ENCODE peak calls at places on chromosomes 11 and 22, in ten cellular contexts. One of them, this sample, is unnamed. For H3K4me1 and H3K27me3, the result is how much of the 10 kb centered on the place peaks cover.

GRCh38 chr11:35192347-35192746 is 53.4 kb downstream of the CD44 start:
- DNase-seq in adrenal gland: no peak
- DNase-seq in GM23248: peak
- DNase-seq in CD8-positive, alpha-beta T cell: no peak
- DNase-seq in body of pancreas: peak
- DNase-seq in aorta: no peak
- DNase-seq in endodermal cell: no peak
- DNase-seq in cardiac muscle cell: peak
- DNase-seq in MM.1S: no peak
- DNase-seq in astrocyte: no peak
- DNase-seq in this sample: no peak

GRCh38 chr22:23180301-23180892 is at the start of gene BCR:
- DNase-seq in adrenal gland: peak
- DNase-seq in cardiac muscle cell: peak
- DNase-seq in MM.1S: peak
- DNase-seq in GM23248: peak
- DNase-seq in aorta: peak
- DNase-seq in astrocyte: peak
- DNase-seq in body of pancreas: peak
- DNase-seq in CD8-positive, alpha-beta T cell: peak
- DNase-seq in endodermal cell: peak
- DNase-seq in this sample: peak

GRCh38 chr22:49425356-49425755 is 402.3 kb downstream of the BRD1 start:
- DNase-seq in GM23248: no peak
- DNase-seq in cardiac muscle cell: no peak
- DNase-seq in endodermal cell: no peak
- DNase-seq in aorta: no peak
- DNase-seq in adrenal gland: no peak
- DNase-seq in astrocyte: no peak
- DNase-seq in CD8-positive, alpha-beta T cell: no peak
- DNase-seq in MM.1S: no peak
- DNase-seq in body of pancreas: no peak
- DNase-seq in this sample: no peak

GRCh38 chr11:42021919-42022318 is 562.5 kb upstream of the LRRC4C start:
- DNase-seq in adrenal gland: no peak
- DNase-seq in GM23248: no peak
- DNase-seq in aorta: no peak
- DNase-seq in astrocyte: no peak
- DNase-seq in cardiac muscle cell: no peak
- DNase-seq in body of pancreas: no peak
- DNase-seq in MM.1S: no peak
- DNase-seq in CD8-positive, alpha-beta T cell: no peak
- DNase-seq in endodermal cell: no peak
- DNase-seq in this sample: no peak

GRCh38 chr11:48101958-48102357 is 114.7 kb upstream of the OR4B1 start:
- DNase-seq in cardiac muscle cell: no peak
- DNase-seq in endodermal cell: no peak
- DNase-seq in body of pancreas: peak
- DNase-seq in MM.1S: no peak
- DNase-seq in GM23248: no peak
- DNase-seq in aorta: no peak
- DNase-seq in astrocyte: no peak
- DNase-seq in CD8-positive, alpha-beta T cell: no peak
- DNase-seq in adrenal gland: peak
- DNase-seq in this sample: no peak

GRCh38 chr11:4049006-4049405 is 45.6 kb upstream of the RRM1 start:
- DNase-seq in CD8-positive, alpha-beta T cell: no peak
- DNase-seq in astrocyte: no peak
- DNase-seq in MM.1S: no peak
- DNase-seq in aorta: no peak
- DNase-seq in cardiac muscle cell: no peak
- DNase-seq in adrenal gland: no peak
- DNase-seq in endodermal cell: no peak
- DNase-seq in GM23248: no peak
- DNase-seq in body of pancreas: no peak
- DNase-seq in this sample: no peak

GRCh38 chr11:30143098-30143705 is 87.6 kb upstream of the FSHB start:
- DNase-seq in astrocyte: no peak
- DNase-seq in CD8-positive, alpha-beta T cell: no peak
- DNase-seq in adrenal gland: no peak
- DNase-seq in aorta: no peak
- DNase-seq in MM.1S: peak
- DNase-seq in cardiac muscle cell: peak
- DNase-seq in endodermal cell: peak
- DNase-seq in GM23248: peak
- DNase-seq in body of pancreas: no peak
- DNase-seq in this sample: peak

GRCh38 chr11:80898910-80899309 is 1458.1 kb upstream of the TENM4 start:
- DNase-seq in body of pancreas: no peak
- DNase-seq in endodermal cell: no peak
- DNase-seq in CD8-positive, alpha-beta T cell: no peak
- DNase-seq in cardiac muscle cell: peak
- DNase-seq in astrocyte: no peak
- DNase-seq in adrenal gland: no peak
- DNase-seq in MM.1S: no peak
- DNase-seq in GM23248: no peak
- DNase-seq in aorta: no peak
- DNase-seq in this sample: no peak

GRCh38 chr11:9738700-9739099 is 74.8 kb downstream of the SWAP70 start:
- DNase-seq in MM.1S: no peak
- DNase-seq in CD8-positive, alpha-beta T cell: no peak
- DNase-seq in adrenal gland: no peak
- DNase-seq in body of pancreas: no peak
- DNase-seq in endodermal cell: no peak
- DNase-seq in GM23248: no peak
- DNase-seq in aorta: no peak
- DNase-seq in cardiac muscle cell: no peak
- DNase-seq in astrocyte: no peak
- DNase-seq in this sample: no peak

GRCh38 chr11:9735919-9736318 is 72.0 kb downstream of the SWAP70 start:
- DNase-seq in adrenal gland: no peak
- DNase-seq in GM23248: no peak
- DNase-seq in cardiac muscle cell: no peak
- DNase-seq in CD8-positive, alpha-beta T cell: no peak
- DNase-seq in endodermal cell: no peak
- DNase-seq in aorta: no peak
- DNase-seq in body of pancreas: no peak
- DNase-seq in MM.1S: no peak
- DNase-seq in astrocyte: no peak
- DNase-seq in this sample: no peak

GRCh38 chr11:9739108-9739507 is 75.2 kb downstream of the SWAP70 start:
- DNase-seq in GM23248: no peak
- DNase-seq in aorta: no peak
- DNase-seq in cardiac muscle cell: no peak
- DNase-seq in astrocyte: no peak
- DNase-seq in endodermal cell: no peak
- DNase-seq in MM.1S: no peak
- DNase-seq in body of pancreas: no peak
- DNase-seq in CD8-positive, alpha-beta T cell: no peak
- DNase-seq in adrenal gland: no peak
- DNase-seq in this sample: no peak

GRCh38 chr11:9736365-9736764 is 72.5 kb downstream of the SWAP70 start:
- DNase-seq in GM23248: no peak
- DNase-seq in endodermal cell: no peak
- DNase-seq in body of pancreas: no peak
- DNase-seq in adrenal gland: no peak
- DNase-seq in CD8-positive, alpha-beta T cell: no peak
- DNase-seq in MM.1S: no peak
- DNase-seq in cardiac muscle cell: no peak
- DNase-seq in aorta: no peak
- DNase-seq in astrocyte: no peak
- DNase-seq in this sample: no peak

GRCh38 chr11:9738126-9738525 is 74.2 kb downstream of the SWAP70 start:
- DNase-seq in GM23248: no peak
- DNase-seq in MM.1S: no peak
- DNase-seq in endodermal cell: no peak
- DNase-seq in CD8-positive, alpha-beta T cell: no peak
- DNase-seq in aorta: no peak
- DNase-seq in cardiac muscle cell: peak
- DNase-seq in adrenal gland: no peak
- DNase-seq in astrocyte: no peak
- DNase-seq in body of pancreas: no peak
- DNase-seq in this sample: no peak
- H3K27ac ChIP-seq in GM23248: no peak
- H3K27ac ChIP-seq in MM.1S: no peak
- H3K27ac ChIP-seq in endodermal cell: no peak
- H3K27ac ChIP-seq in CD8-positive, alpha-beta T cell: no peak
- H3K27ac ChIP-seq in aorta: no peak
- H3K27ac ChIP-seq in cardiac muscle cell: no peak
- H3K27ac ChIP-seq in adrenal gland: no peak
- H3K27ac ChIP-seq in astrocyte: no peak
- H3K27ac ChIP-seq in body of pancreas: peak
- H3K27ac ChIP-seq in this sample: no peak

GRCh38 chr11:100789500-100789899 is 102.4 kb downstream of the ARHGAP42 start:
- DNase-seq in body of pancreas: peak
- DNase-seq in cardiac muscle cell: no peak
- DNase-seq in astrocyte: peak
- DNase-seq in aorta: no peak
- DNase-seq in GM23248: no peak
- DNase-seq in adrenal gland: peak
- DNase-seq in MM.1S: no peak
- DNase-seq in endodermal cell: no peak
- DNase-seq in CD8-positive, alpha-beta T cell: no peak
- DNase-seq in this sample: no peak
- H3K4me1 ChIP-seq in body of pancreas: under half
- H3K4me1 ChIP-seq in cardiac muscle cell: half or more
- H3K4me1 ChIP-seq in astrocyte: under half
- H3K4me1 ChIP-seq in aorta: under half
- H3K4me1 ChIP-seq in GM23248: under half
- H3K4me1 ChIP-seq in adrenal gland: under half
- H3K4me1 ChIP-seq in MM.1S: under half
- H3K4me1 ChIP-seq in endodermal cell: under half
- H3K4me1 ChIP-seq in CD8-positive, alpha-beta T cell: under half
- H3K4me1 ChIP-seq in this sample: under half

GRCh38 chr11:6612008-6612815 is at the start of gene TAF10:
- DNase-seq in endodermal cell: peak
- DNase-seq in astrocyte: peak
- DNase-seq in CD8-positive, alpha-beta T cell: peak
- DNase-seq in MM.1S: peak
- DNase-seq in body of pancreas: peak
- DNase-seq in adrenal gland: peak
- DNase-seq in GM23248: peak
- DNase-seq in aorta: peak
- DNase-seq in cardiac muscle cell: peak
- DNase-seq in this sample: peak

GRCh38 chr11:6608726-6609501 is 3.1 kb downstream of the TAF10 start:
- DNase-seq in adrenal gland: no peak
- DNase-seq in CD8-positive, alpha-beta T cell: no peak
- DNase-seq in MM.1S: no peak
- DNase-seq in body of pancreas: no peak
- DNase-seq in aorta: peak
- DNase-seq in GM23248: no peak
- DNase-seq in endodermal cell: peak
- DNase-seq in cardiac muscle cell: no peak
- DNase-seq in astrocyte: no peak
- DNase-seq in this sample: no peak

GRCh38 chr11:6611092-6612007 is 666 bp downstream of the TAF10 start:
- DNase-seq in CD8-positive, alpha-beta T cell: peak
- DNase-seq in MM.1S: no peak
- DNase-seq in endodermal cell: peak
- DNase-seq in body of pancreas: peak
- DNase-seq in GM23248: peak
- DNase-seq in adrenal gland: peak
- DNase-seq in astrocyte: no peak
- DNase-seq in aorta: peak
- DNase-seq in cardiac muscle cell: peak
- DNase-seq in this sample: no peak

GRCh38 chr11:6609502-6610015 is 2.5 kb downstream of the TAF10 start:
- DNase-seq in MM.1S: no peak
- DNase-seq in cardiac muscle cell: no peak
- DNase-seq in body of pancreas: no peak
- DNase-seq in GM23248: no peak
- DNase-seq in astrocyte: no peak
- DNase-seq in aorta: no peak
- DNase-seq in CD8-positive, alpha-beta T cell: no peak
- DNase-seq in adrenal gland: no peak
- DNase-seq in endodermal cell: peak
- DNase-seq in this sample: no peak

DNA sequence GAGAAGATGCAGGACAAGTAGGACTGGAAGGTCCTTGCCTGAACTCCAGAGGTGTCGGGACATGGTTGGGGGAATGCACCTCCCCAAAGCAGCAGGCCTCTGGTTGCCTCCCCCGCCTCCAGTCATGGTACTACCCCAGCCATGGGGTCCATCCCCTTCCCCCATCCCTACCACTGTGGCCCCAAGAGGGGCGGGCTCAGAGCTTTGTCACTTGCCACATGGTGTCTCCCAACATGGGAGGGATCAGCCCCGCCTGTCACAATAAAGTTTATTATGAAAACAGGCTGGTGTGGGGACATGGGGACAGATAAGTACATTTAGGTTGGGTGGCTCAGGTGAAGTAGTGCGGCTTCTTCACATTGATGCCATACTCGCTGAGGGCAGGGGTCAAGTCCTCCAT is 1.4 kb downstream of the TAF10 start:
- DNase-seq in cardiac muscle cell: no peak
- DNase-seq in adrenal gland: peak
- DNase-seq in MM.1S: no peak
- DNase-seq in GM23248: no peak
- DNase-seq in endodermal cell: no peak
- DNase-seq in CD8-positive, alpha-beta T cell: no peak
- DNase-seq in astrocyte: no peak
- DNase-seq in body of pancreas: no peak
- DNase-seq in aorta: no peak
- DNase-seq in this sample: no peak
- H3K27me3 ChIP-seq in cardiac muscle cell: under half
- H3K27me3 ChIP-seq in adrenal gland: under half
- H3K27me3 ChIP-seq in MM.1S: under half
- H3K27me3 ChIP-seq in GM23248: under half
- H3K27me3 ChIP-seq in endodermal cell: under half
- H3K27me3 ChIP-seq in CD8-positive, alpha-beta T cell: under half
- H3K27me3 ChIP-seq in astrocyte: under half
- H3K27me3 ChIP-seq in body of pancreas: under half
- H3K27me3 ChIP-seq in aorta: under half
- H3K27me3 ChIP-seq in this sample: under half

GRCh38 chr22:27136596-27136995 is 479.2 kb downstream of the MIAT start:
- DNase-seq in MM.1S: no peak
- DNase-seq in CD8-positive, alpha-beta T cell: no peak
- DNase-seq in body of pancreas: no peak
- DNase-seq in astrocyte: no peak
- DNase-seq in GM23248: no peak
- DNase-seq in aorta: no peak
- DNase-seq in adrenal gland: no peak
- DNase-seq in cardiac muscle cell: no peak
- DNase-seq in endodermal cell: no peak
- DNase-seq in this sample: no peak

GRCh38 chr22:27137809-27138400 is 480.5 kb downstream of the MIAT start:
- DNase-seq in astrocyte: peak
- DNase-seq in MM.1S: no peak
- DNase-seq in endodermal cell: no peak
- DNase-seq in CD8-positive, alpha-beta T cell: no peak
- DNase-seq in body of pancreas: no peak
- DNase-seq in adrenal gland: no peak
- DNase-seq in GM23248: no peak
- DNase-seq in aorta: no peak
- DNase-seq in cardiac muscle cell: no peak
- DNase-seq in this sample: no peak

GRCh38 chr22:27132896-27133500 is 475.6 kb downstream of the MIAT start:
- DNase-seq in body of pancreas: no peak
- DNase-seq in cardiac muscle cell: no peak
- DNase-seq in adrenal gland: no peak
- DNase-seq in aorta: no peak
- DNase-seq in MM.1S: no peak
- DNase-seq in CD8-positive, alpha-beta T cell: no peak
- DNase-seq in endodermal cell: no peak
- DNase-seq in astrocyte: no peak
- DNase-seq in GM23248: no peak
- DNase-seq in this sample: no peak

GRCh38 chr22:27133951-27134664 is 476.7 kb downstream of the MIAT start:
- DNase-seq in GM23248: peak
- DNase-seq in astrocyte: peak
- DNase-seq in endodermal cell: no peak
- DNase-seq in body of pancreas: no peak
- DNase-seq in adrenal gland: no peak
- DNase-seq in cardiac muscle cell: peak
- DNase-seq in MM.1S: no peak
- DNase-seq in CD8-positive, alpha-beta T cell: no peak
- DNase-seq in aorta: no peak
- DNase-seq in this sample: no peak

DNA sequence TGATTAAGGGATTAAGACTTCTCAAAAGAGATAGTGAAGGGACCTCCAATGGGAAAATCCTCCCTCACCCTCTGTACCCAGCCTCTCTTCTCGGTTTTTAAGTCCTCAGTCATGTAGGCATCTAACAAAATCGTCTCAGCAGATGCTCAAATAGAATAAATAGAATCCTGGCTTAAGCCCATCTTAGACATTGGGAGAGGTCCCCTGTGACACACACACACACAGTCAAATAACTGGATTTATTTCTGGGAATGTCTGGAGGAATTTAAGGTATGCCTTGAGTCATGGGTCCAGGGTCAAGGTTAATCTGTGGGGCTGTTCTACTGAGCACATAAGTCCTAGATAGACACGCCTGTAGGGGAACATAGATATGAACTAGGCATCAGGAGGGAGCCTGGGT is 478.2 kb downstream of the MIAT start:
- DNase-seq in astrocyte: peak
- DNase-seq in endodermal cell: no peak
- DNase-seq in body of pancreas: no peak
- DNase-seq in MM.1S: no peak
- DNase-seq in adrenal gland: no peak
- DNase-seq in CD8-positive, alpha-beta T cell: no peak
- DNase-seq in aorta: no peak
- DNase-seq in cardiac muscle cell: peak
- DNase-seq in GM23248: peak
- DNase-seq in this sample: no peak
- H3K27ac ChIP-seq in astrocyte: peak
- H3K27ac ChIP-seq in endodermal cell: no peak
- H3K27ac ChIP-seq in body of pancreas: no peak
- H3K27ac ChIP-seq in MM.1S: no peak
- H3K27ac ChIP-seq in adrenal gland: no peak
- H3K27ac ChIP-seq in CD8-positive, alpha-beta T cell: no peak
- H3K27ac ChIP-seq in aorta: no peak
- H3K27ac ChIP-seq in cardiac muscle cell: no peak
- H3K27ac ChIP-seq in GM23248: peak
- H3K27ac ChIP-seq in this sample: no peak

This sample was measured in CD8-positive, alpha-beta memory T cell.